ENCODE peak calls at places on chromosomes 6 and 20, in five cellular contexts. I is HFFc6, C is ovary, P is endothelial cell, N is body of pancreas. M is an unnamed sample.

GRCh38 chr6:137192821-137193220 is 19.4 kb upstream of the IL22RA2 start:
- DNase-seq in P (no peak), C (no peak), I (no peak), N (no peak), M (no peak)

GRCh38 chr6:2797564-2798014 is 32.4 kb downstream of the WRNIP1 start:
- DNase-seq in I (no peak), P (no peak), C (no peak), N (peak; percentile 72), M (no peak)

GRCh38 chr6:106886444-106886843 is 88.1 kb downstream of the CD24 start:
- DNase-seq in I (no peak), N (no peak), C (no peak), P (no peak), M (no peak)

GRCh38 chr6:30657454-30657853 is 10.5 kb downstream of the C6orf136 start:
- DNase-seq in C (no peak), P (no peak), N (no peak), I (no peak), M (no peak)

GRCh38 chr6:168968228-168968627 is 285.4 kb downstream of the THBS2 start:
- DNase-seq in I (peak; percentile 99), P (no peak), N (no peak), C (no peak), M (peak; percentile 33)

GRCh38 chr6:138420356-138420755 is 16.3 kb downstream of the HEBP2 start:
- DNase-seq in P (no peak), C (no peak), N (no peak), I (no peak), M (no peak)

GRCh38 chr20:25209911-25210310 is 14.4 kb downstream of the ENTPD6 start:
- DNase-seq in N (peak; percentile 2), C (no peak), P (no peak), I (no peak), M (no peak)

GRCh38 chr6:28838289-28838633 is 85.5 kb downstream of the TRIM27 start:
- DNase-seq in N (peak; percentile 72), C (peak; percentile 71), I (peak; percentile 51), P (peak; percentile 66), M (peak; percentile 35)

GRCh38 chr6:166552600-166552999 is 33.9 kb downstream of the RAMACL start:
- DNase-seq in P (no peak), I (no peak), C (no peak), N (no peak), M (no peak)

GRCh38 chr20:10731190-10731955 is 57.6 kb upstream of the JAG1 start:
- DNase-seq in C (no peak), P (no peak), N (no peak), I (no peak), M (no peak)

GRCh38 chr6:41425511-41425910 is 90.1 kb downstream of the NCR2 start:
- DNase-seq in N (no peak), C (no peak), I (no peak), P (no peak), M (no peak)

GRCh38 chr6:41427642-41428401 is 92.4 kb downstream of the NCR2 start:
- DNase-seq in C (peak; percentile 56), N (peak; percentile 74), I (no peak), P (peak; percentile 23), M (no peak)

GRCh38 chr6:41426888-41427641 is 91.7 kb downstream of the NCR2 start:
- DNase-seq in I (no peak), P (no peak), C (no peak), N (no peak), M (no peak)

GRCh38 chr6:41424370-41425058 is 89.1 kb downstream of the NCR2 start:
- DNase-seq in N (peak; percentile 91), I (peak; percentile 66), P (peak; percentile 92), C (peak; percentile 85), M (peak; percentile 75)

GRCh38 chr6:41426438-41426851 is 91.0 kb downstream of the NCR2 start:
- DNase-seq in P (no peak), C (peak; percentile 29), N (no peak), I (no peak), M (no peak)
- TF ChIP-seq CTCF in P (no peak), C (no peak), N (no peak), I (no peak), M (no peak)

GRCh38 chr20:3751284-3751663 is 16.3 kb downstream of the ADISSP start:
- DNase-seq in C (no peak), I (no peak), N (no peak), P (no peak), M (no peak)
- TF ChIP-seq CTCF in C (no peak), I (no peak), N (no peak), P (peak; percentile 59), M (no peak)

GRCh38 chr6:108263371-108263770 is 2.5 kb upstream of the SNX3 start:
- DNase-seq in C (no peak), N (no peak), P (no peak), I (no peak), M (no peak)

GRCh38 chr6:108260126-108260808 is 573 bp downstream of the SNX3 start:
- DNase-seq in N (peak; percentile 29), I (peak; percentile 22), C (no peak), P (no peak), M (peak; percentile 38)

GRCh38 chr6:108260809-108261569 is at the start of gene SNX3:
- DNase-seq in P (peak; percentile 96), I (peak; percentile 97), C (peak; percentile 94), N (peak; percentile 93), M (peak; percentile 97)
- TF ChIP-seq CTCF in P (no peak), I (no peak), C (no peak), N (no peak), M (no peak)

GRCh38 chr20:46559685-46560440 is 9.4 kb upstream of the OCSTAMP start:
- DNase-seq in P (no peak), C (no peak), I (no peak), N (no peak), M (no peak)
- TF ChIP-seq CTCF in P (no peak), C (no peak), I (peak; percentile 19), N (no peak), M (no peak)

DNA sequence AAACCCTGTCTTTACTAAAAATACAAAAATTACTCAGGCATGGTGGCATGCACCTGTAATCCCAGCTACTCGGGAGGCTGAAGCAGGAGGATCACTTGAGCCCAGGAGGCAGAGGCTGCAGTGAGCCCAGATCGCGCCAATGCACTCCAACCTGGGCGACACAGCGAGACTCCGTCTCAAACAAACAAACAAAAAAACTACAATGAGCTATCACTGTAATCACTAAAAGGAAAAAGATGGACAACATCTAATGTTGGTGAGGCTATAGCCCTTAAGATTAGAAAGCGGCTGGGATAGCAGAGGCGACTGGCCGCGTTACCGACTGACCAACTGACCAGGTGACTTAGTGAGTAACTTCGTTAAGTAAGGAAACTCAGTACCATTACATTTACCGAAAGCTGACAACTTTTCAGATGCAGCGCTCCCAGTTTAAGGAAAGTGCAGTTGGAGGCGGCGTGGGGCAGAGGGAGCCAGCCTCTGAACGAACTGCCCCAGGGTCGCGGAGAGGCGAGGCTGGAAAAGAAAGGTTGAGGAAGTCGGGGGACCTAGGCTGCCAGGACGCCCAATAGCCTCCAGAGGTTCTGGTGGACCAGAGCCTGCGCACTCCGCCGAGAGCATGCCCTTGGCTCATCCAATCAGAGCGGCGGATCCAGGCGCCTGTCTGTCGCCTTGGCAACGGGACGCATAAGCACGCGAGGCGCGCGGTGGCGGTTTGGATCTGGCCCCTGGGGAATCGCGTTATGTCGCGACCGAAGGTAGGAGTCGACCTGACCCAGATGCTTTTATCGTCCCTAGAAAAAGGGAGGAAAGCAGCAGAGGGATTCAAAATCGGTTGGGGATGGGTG is 8.9 kb downstream of the TTLL9 start:
- DNase-seq in I (peak; percentile 94), N (peak; percentile 94), P (peak; percentile 93), C (peak; percentile 92), M (peak; percentile 97)
- TF ChIP-seq CTCF in I (no peak), N (no peak), P (no peak), C (no peak), M (no peak)

GRCh38 chr6:99287523-99287922 is 62.0 kb downstream of the FAXC start:
- DNase-seq in C (no peak), I (no peak), P (no peak), N (no peak), M (no peak)

GRCh38 chr6:99285881-99286280 is 63.6 kb downstream of the FAXC start:
- DNase-seq in P (no peak), I (no peak), C (no peak), N (no peak), M (no peak)

GRCh38 chr6:99276747-99277146 is 72.7 kb downstream of the FAXC start:
- DNase-seq in P (no peak), N (no peak), C (no peak), I (peak; percentile 9), M (no peak)

DNA sequence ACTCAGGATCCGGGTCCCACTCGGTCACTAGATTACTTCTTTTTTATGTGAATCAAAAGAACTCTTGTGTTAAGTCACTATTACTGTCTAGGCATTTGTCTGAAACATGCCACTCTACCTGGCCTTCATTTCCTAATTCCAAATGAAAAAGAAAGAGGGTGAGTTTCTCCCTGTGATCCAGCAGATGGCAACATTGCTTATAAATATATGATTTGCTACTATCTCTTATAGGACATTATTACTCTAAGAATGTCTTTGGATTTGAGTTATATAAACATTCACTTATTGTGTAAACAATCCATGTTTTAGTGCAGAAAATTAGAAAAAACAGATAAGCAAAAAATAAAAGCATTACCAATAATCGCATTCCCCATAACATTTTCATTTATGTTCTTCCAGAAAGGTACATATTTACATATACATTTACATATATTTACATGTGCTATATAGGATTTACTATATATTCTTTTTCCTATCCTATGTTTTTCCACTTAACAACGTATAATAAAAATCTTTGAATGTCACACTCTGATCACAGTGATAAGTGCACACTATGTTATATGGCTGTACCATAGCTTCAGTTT is 66.9 kb downstream of the FAXC start:
- DNase-seq in N (no peak), C (no peak), I (peak; percentile 0), P (no peak), M (no peak)
- TF ChIP-seq CTCF in N (no peak), C (no peak), I (peak; percentile 74), P (peak; percentile 65), M (peak; percentile 60)

DNA sequence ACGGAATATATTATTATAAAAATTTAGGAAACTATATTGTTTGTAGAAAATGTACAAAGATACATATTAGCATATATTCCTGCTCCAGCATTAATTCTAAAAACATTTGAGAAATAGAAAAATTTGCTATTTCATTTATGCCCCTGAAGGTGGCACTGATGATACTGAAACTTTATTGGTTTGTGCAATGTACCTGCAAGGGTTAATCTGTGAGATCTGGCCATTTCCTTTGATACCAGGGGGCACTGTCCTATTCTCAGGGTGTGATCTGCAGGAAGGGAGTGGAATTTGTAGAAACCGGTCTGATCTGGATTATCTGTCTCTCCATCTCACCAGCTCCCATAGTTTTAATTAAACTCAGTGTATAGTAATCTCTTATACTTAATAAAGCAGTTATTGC is 625.1 kb upstream of the IMPG1 start:
- DNase-seq in N (no peak), I (no peak), P (no peak), C (no peak), M (no peak)
- TF ChIP-seq CTCF in N (no peak), I (peak; percentile 49), P (peak; percentile 47), C (no peak), M (peak; percentile 13)

M was measured in BE2C.